ENCODE peak calls at places on chromosomes 2 and 18, in eight cellular contexts. R, O, T, F, Z, P, J and E are unnamed samples.

GRCh38 chr2:163667064-163667887 is 68.5 kb downstream of the FIGN start:
- DNase-seq in O (no peak), T (peak; percentile 82), J (no peak), Z (no peak), P (no peak), F (no peak), R (no peak), E (no peak)

GRCh38 chr2:232085826-232086425 is 124.4 kb downstream of the DIS3L2 start:
- DNase-seq in J (no peak), Z (no peak), T (no peak), P (no peak), O (no peak), R (no peak), F (no peak), E (no peak)

GRCh38 chr2:89763254-89763580 is 1071.7 kb downstream of the RPIA start:
- DNase-seq in J (no peak), R (no peak), Z (no peak), T (no peak), F (no peak), P (peak; percentile 30), O (peak; percentile 20), E (no peak)

GRCh38 chr18:57154389-57154788 is 7.5 kb downstream of the BOD1L2 start:
- DNase-seq in T (no peak), P (no peak), O (no peak), R (no peak), F (no peak), Z (no peak), J (no peak), E (no peak)

GRCh38 chr18:8990276-8991031 is 112.0 kb upstream of the NDUFV2 start:
- DNase-seq in O (peak; percentile 40), Z (no peak), P (no peak), J (no peak), R (no peak), F (no peak), T (no peak), E (no peak)

GRCh38 chr2:111958901-111959300 is 60.5 kb downstream of the MERTK start:
- DNase-seq in R (no peak), F (no peak), P (no peak), Z (no peak), O (no peak), T (no peak), J (no peak), E (no peak)

GRCh38 chr2:8073928-8074327 is 607.9 kb upstream of the ID2 start:
- DNase-seq in O (no peak), Z (no peak), F (no peak), R (no peak), J (no peak), T (no peak), P (no peak), E (no peak)

GRCh38 chr2:85712849-85713612 is 18.9 kb downstream of the GNLY start:
- DNase-seq in Z (no peak), T (peak; percentile 93), F (no peak), R (no peak), O (peak; percentile 64), J (peak; percentile 68), P (no peak), E (peak; percentile 91)

GRCh38 chr2:120958623-120959366 is 223.1 kb downstream of the GLI2 start:
- DNase-seq in O (no peak), P (no peak), Z (peak; percentile 10), F (no peak), R (no peak), J (no peak), T (peak; percentile 25), E (no peak)

GRCh38 chr2:24382363-24383021 is 22.2 kb upstream of the ITSN2 start:
- DNase-seq in F (peak; percentile 25), Z (peak; percentile 57), R (peak; percentile 84), O (peak; percentile 24), J (peak; percentile 34), T (peak; percentile 60), P (peak; percentile 59), E (peak; percentile 71)

GRCh38 chr2:101758001-101758400 is 60.5 kb downstream of the MAP4K4 start:
- DNase-seq in F (no peak), Z (no peak), R (no peak), J (no peak), O (no peak), T (no peak), P (no peak), E (no peak)

GRCh38 chr2:218927876-218928275 is 31.6 kb upstream of the CDK5R2 start:
- DNase-seq in Z (no peak), T (no peak), F (no peak), P (no peak), O (no peak), R (no peak), J (no peak), E (no peak)

GRCh38 chr2:28394331-28394877 is 1.7 kb downstream of the FOSL2 start:
- DNase-seq in O (no peak), F (no peak), J (peak; percentile 90), T (peak; percentile 29), R (no peak), P (no peak), Z (no peak), E (peak; percentile 53)

GRCh38 chr2:9003366-9003615 is 193 bp downstream of the MBOAT2 start:
- DNase-seq in O (no peak), F (no peak), P (no peak), J (no peak), Z (no peak), R (no peak), T (no peak), E (no peak)

GRCh38 chr2:2902551-2903216 is 474.9 kb downstream of the EIPR1 start:
- DNase-seq in O (no peak), T (no peak), Z (no peak), R (no peak), F (no peak), P (no peak), J (no peak), E (no peak)

GRCh38 chr2:168545439-168546082 is 89.5 kb downstream of the CERS6 start:
- DNase-seq in Z (no peak), J (no peak), R (no peak), T (peak; percentile 98), F (no peak), P (no peak), O (no peak), E (no peak)

GRCh38 chr2:25252291-25253152 is 84.1 kb upstream of the POMC start:
- DNase-seq in R (peak; percentile 97), T (no peak), O (peak; percentile 72), J (peak; percentile 65), Z (peak; percentile 67), P (peak; percentile 88), F (peak; percentile 46), E (peak; percentile 64)